ENCODE peak calls at places on chromosomes 6 and 20, in nine cellular contexts. One of them, this sample, is unnamed.

GRCh38 chr20:52379723-52380336 is 188.3 kb upstream of the ZFP64 start:
- DNase-seq in thoracic aorta: no peak
- DNase-seq in H9: no peak
- DNase-seq in endothelial cell: peak
- DNase-seq in natural killer cell: no peak
- DNase-seq in A549: peak
- DNase-seq in dorsolateral prefrontal cortex: no peak
- DNase-seq in mucosa of descending colon: no peak
- DNase-seq in IMR-90: peak
- DNase-seq in this sample: peak

GRCh38 chr6:33199687-33200233 is 705 bp downstream of the RXRB start:
- DNase-seq in A549: peak
- DNase-seq in H9: peak
- DNase-seq in natural killer cell: no peak
- DNase-seq in endothelial cell: no peak
- DNase-seq in mucosa of descending colon: no peak
- DNase-seq in dorsolateral prefrontal cortex: no peak
- DNase-seq in IMR-90: peak
- DNase-seq in thoracic aorta: no peak
- DNase-seq in this sample: peak

GRCh38 chr6:142947702-142948480 is 2.9 kb upstream of the HIVEP2 start:
- DNase-seq in mucosa of descending colon: no peak
- DNase-seq in IMR-90: no peak
- DNase-seq in endothelial cell: no peak
- DNase-seq in A549: no peak
- DNase-seq in thoracic aorta: no peak
- DNase-seq in natural killer cell: no peak
- DNase-seq in H9: no peak
- DNase-seq in dorsolateral prefrontal cortex: no peak
- DNase-seq in this sample: no peak

GRCh38 chr6:169070506-169071176 is 183.0 kb downstream of the THBS2 start:
- DNase-seq in natural killer cell: no peak
- DNase-seq in endothelial cell: no peak
- DNase-seq in thoracic aorta: peak
- DNase-seq in mucosa of descending colon: peak
- DNase-seq in IMR-90: peak
- DNase-seq in A549: peak
- DNase-seq in dorsolateral prefrontal cortex: no peak
- DNase-seq in H9: no peak
- DNase-seq in this sample: peak

GRCh38 chr6:105875974-105876640 is 210.0 kb upstream of the PRDM1 start:
- DNase-seq in endothelial cell: no peak
- DNase-seq in H9: no peak
- DNase-seq in IMR-90: no peak
- DNase-seq in natural killer cell: no peak
- DNase-seq in mucosa of descending colon: no peak
- DNase-seq in A549: no peak
- DNase-seq in dorsolateral prefrontal cortex: no peak
- DNase-seq in thoracic aorta: no peak
- DNase-seq in this sample: no peak

GRCh38 chr20:25553819-25554296 is 31.5 kb downstream of the NINL start:
- DNase-seq in IMR-90: peak
- DNase-seq in dorsolateral prefrontal cortex: no peak
- DNase-seq in H9: no peak
- DNase-seq in A549: no peak
- DNase-seq in thoracic aorta: no peak
- DNase-seq in natural killer cell: no peak
- DNase-seq in mucosa of descending colon: no peak
- DNase-seq in endothelial cell: no peak
- DNase-seq in this sample: peak

GRCh38 chr20:31666258-31667042 is 28.7 kb downstream of the COX4I2 start:
- DNase-seq in natural killer cell: peak
- DNase-seq in endothelial cell: no peak
- DNase-seq in IMR-90: no peak
- DNase-seq in dorsolateral prefrontal cortex: peak
- DNase-seq in H9: no peak
- DNase-seq in A549: no peak
- DNase-seq in mucosa of descending colon: peak
- DNase-seq in thoracic aorta: no peak
- DNase-seq in this sample: no peak

GRCh38 chr6:26175428-26176181 is 88.4 kb downstream of the HFE start:
- DNase-seq in A549: no peak
- DNase-seq in mucosa of descending colon: no peak
- DNase-seq in dorsolateral prefrontal cortex: no peak
- DNase-seq in IMR-90: peak
- DNase-seq in endothelial cell: peak
- DNase-seq in H9: no peak
- DNase-seq in thoracic aorta: no peak
- DNase-seq in natural killer cell: no peak
- DNase-seq in this sample: peak

GRCh38 chr6:138105446-138105845 is 1.8 kb downstream of the PERP start:
- DNase-seq in thoracic aorta: no peak
- DNase-seq in natural killer cell: no peak
- DNase-seq in A549: peak
- DNase-seq in mucosa of descending colon: no peak
- DNase-seq in H9: no peak
- DNase-seq in dorsolateral prefrontal cortex: no peak
- DNase-seq in IMR-90: no peak
- DNase-seq in endothelial cell: no peak
- DNase-seq in this sample: no peak

GRCh38 chr6:170434114-170434820 is 118.8 kb downstream of the PSMB1 start:
- DNase-seq in dorsolateral prefrontal cortex: no peak
- DNase-seq in mucosa of descending colon: peak
- DNase-seq in thoracic aorta: no peak
- DNase-seq in H9: no peak
- DNase-seq in IMR-90: peak
- DNase-seq in endothelial cell: no peak
- DNase-seq in A549: no peak
- DNase-seq in natural killer cell: no peak
- DNase-seq in this sample: no peak

GRCh38 chr6:116691154-116691553 is 10.1 kb downstream of the KPNA5 start:
- DNase-seq in endothelial cell: no peak
- DNase-seq in H9: no peak
- DNase-seq in thoracic aorta: no peak
- DNase-seq in natural killer cell: no peak
- DNase-seq in mucosa of descending colon: no peak
- DNase-seq in dorsolateral prefrontal cortex: no peak
- DNase-seq in IMR-90: no peak
- DNase-seq in A549: no peak
- DNase-seq in this sample: no peak

GRCh38 chr6:6825153-6825847 is 236.8 kb downstream of the LY86 start:
- DNase-seq in natural killer cell: no peak
- DNase-seq in A549: no peak
- DNase-seq in IMR-90: no peak
- DNase-seq in thoracic aorta: no peak
- DNase-seq in mucosa of descending colon: no peak
- DNase-seq in dorsolateral prefrontal cortex: no peak
- DNase-seq in H9: no peak
- DNase-seq in endothelial cell: no peak
- DNase-seq in this sample: no peak

GRCh38 chr20:53828673-53829085 is 235.0 kb upstream of the ZNF217 start:
- DNase-seq in dorsolateral prefrontal cortex: no peak
- DNase-seq in thoracic aorta: no peak
- DNase-seq in H9: no peak
- DNase-seq in endothelial cell: no peak
- DNase-seq in natural killer cell: no peak
- DNase-seq in mucosa of descending colon: no peak
- DNase-seq in A549: peak
- DNase-seq in IMR-90: peak
- DNase-seq in this sample: peak

GRCh38 chr20:2210646-2211556 is 84.9 kb upstream of the TGM3 start:
- DNase-seq in natural killer cell: no peak
- DNase-seq in thoracic aorta: no peak
- DNase-seq in H9: no peak
- DNase-seq in A549: no peak
- DNase-seq in IMR-90: peak
- DNase-seq in mucosa of descending colon: no peak
- DNase-seq in dorsolateral prefrontal cortex: no peak
- DNase-seq in endothelial cell: no peak
- DNase-seq in this sample: peak

GRCh38 chr20:62303327-62304226 is 780 bp downstream of the ADRM1 start:
- DNase-seq in mucosa of descending colon: no peak
- DNase-seq in dorsolateral prefrontal cortex: no peak
- DNase-seq in IMR-90: no peak
- DNase-seq in thoracic aorta: no peak
- DNase-seq in A549: no peak
- DNase-seq in endothelial cell: no peak
- DNase-seq in natural killer cell: no peak
- DNase-seq in H9: peak
- DNase-seq in this sample: peak

GRCh38 chr6:21634582-21634981 is 41.0 kb downstream of the SOX4 start:
- DNase-seq in dorsolateral prefrontal cortex: no peak
- DNase-seq in mucosa of descending colon: no peak
- DNase-seq in A549: peak
- DNase-seq in H9: no peak
- DNase-seq in natural killer cell: no peak
- DNase-seq in thoracic aorta: peak
- DNase-seq in IMR-90: peak
- DNase-seq in endothelial cell: no peak
- DNase-seq in this sample: peak

GRCh38 chr6:27684264-27685211 is 211.6 kb upstream of the ZNF184 start:
- DNase-seq in A549: peak
- DNase-seq in dorsolateral prefrontal cortex: peak
- DNase-seq in endothelial cell: peak
- DNase-seq in natural killer cell: peak
- DNase-seq in IMR-90: peak
- DNase-seq in H9: peak
- DNase-seq in thoracic aorta: no peak
- DNase-seq in mucosa of descending colon: no peak
- DNase-seq in this sample: peak

GRCh38 chr6:142839686-142840040 is 105.3 kb downstream of the HIVEP2 start:
- DNase-seq in dorsolateral prefrontal cortex: no peak
- DNase-seq in thoracic aorta: no peak
- DNase-seq in endothelial cell: no peak
- DNase-seq in mucosa of descending colon: no peak
- DNase-seq in natural killer cell: no peak
- DNase-seq in IMR-90: no peak
- DNase-seq in A549: no peak
- DNase-seq in H9: no peak
- DNase-seq in this sample: no peak

GRCh38 chr6:9606435-9607134 is 808.3 kb downstream of the TFAP2A start:
- DNase-seq in thoracic aorta: no peak
- DNase-seq in mucosa of descending colon: no peak
- DNase-seq in endothelial cell: peak
- DNase-seq in dorsolateral prefrontal cortex: no peak
- DNase-seq in IMR-90: no peak
- DNase-seq in A549: no peak
- DNase-seq in natural killer cell: no peak
- DNase-seq in H9: peak
- DNase-seq in this sample: no peak
- TF ChIP-seq CTCF in thoracic aorta: no peak
- TF ChIP-seq CTCF in mucosa of descending colon: no peak
- TF ChIP-seq CTCF in endothelial cell: no peak
- TF ChIP-seq CTCF in dorsolateral prefrontal cortex: no peak
- TF ChIP-seq CTCF in IMR-90: no peak
- TF ChIP-seq CTCF in A549: no peak
- TF ChIP-seq CTCF in natural killer cell: no peak
- TF ChIP-seq CTCF in H9: peak
- TF ChIP-seq CTCF in this sample: no peak

GRCh38 chr6:2988426-2989331 is 11.0 kb upstream of the NQO2 start:
- DNase-seq in H9: peak
- DNase-seq in endothelial cell: peak
- DNase-seq in IMR-90: peak
- DNase-seq in thoracic aorta: peak
- DNase-seq in A549: peak
- DNase-seq in mucosa of descending colon: peak
- DNase-seq in dorsolateral prefrontal cortex: peak
- DNase-seq in natural killer cell: peak
- DNase-seq in this sample: peak
- TF ChIP-seq CTCF in H9: peak
- TF ChIP-seq CTCF in endothelial cell: peak
- TF ChIP-seq CTCF in IMR-90: peak
- TF ChIP-seq CTCF in thoracic aorta: peak
- TF ChIP-seq CTCF in A549: peak
- TF ChIP-seq CTCF in mucosa of descending colon: peak
- TF ChIP-seq CTCF in dorsolateral prefrontal cortex: peak
- TF ChIP-seq CTCF in natural killer cell: peak
- TF ChIP-seq CTCF in this sample: peak

GRCh38 chr6:28983838-28984237 is 21.3 kb downstream of the ZNF311 start:
- DNase-seq in thoracic aorta: no peak
- DNase-seq in natural killer cell: no peak
- DNase-seq in A549: no peak
- DNase-seq in mucosa of descending colon: no peak
- DNase-seq in dorsolateral prefrontal cortex: no peak
- DNase-seq in H9: no peak
- DNase-seq in IMR-90: no peak
- DNase-seq in endothelial cell: no peak
- DNase-seq in this sample: no peak

GRCh38 chr6:28985396-28986164 is 19.5 kb downstream of the ZNF311 start:
- DNase-seq in natural killer cell: no peak
- DNase-seq in mucosa of descending colon: peak
- DNase-seq in IMR-90: peak
- DNase-seq in thoracic aorta: peak
- DNase-seq in A549: peak
- DNase-seq in H9: peak
- DNase-seq in endothelial cell: peak
- DNase-seq in dorsolateral prefrontal cortex: peak
- DNase-seq in this sample: peak

DNA sequence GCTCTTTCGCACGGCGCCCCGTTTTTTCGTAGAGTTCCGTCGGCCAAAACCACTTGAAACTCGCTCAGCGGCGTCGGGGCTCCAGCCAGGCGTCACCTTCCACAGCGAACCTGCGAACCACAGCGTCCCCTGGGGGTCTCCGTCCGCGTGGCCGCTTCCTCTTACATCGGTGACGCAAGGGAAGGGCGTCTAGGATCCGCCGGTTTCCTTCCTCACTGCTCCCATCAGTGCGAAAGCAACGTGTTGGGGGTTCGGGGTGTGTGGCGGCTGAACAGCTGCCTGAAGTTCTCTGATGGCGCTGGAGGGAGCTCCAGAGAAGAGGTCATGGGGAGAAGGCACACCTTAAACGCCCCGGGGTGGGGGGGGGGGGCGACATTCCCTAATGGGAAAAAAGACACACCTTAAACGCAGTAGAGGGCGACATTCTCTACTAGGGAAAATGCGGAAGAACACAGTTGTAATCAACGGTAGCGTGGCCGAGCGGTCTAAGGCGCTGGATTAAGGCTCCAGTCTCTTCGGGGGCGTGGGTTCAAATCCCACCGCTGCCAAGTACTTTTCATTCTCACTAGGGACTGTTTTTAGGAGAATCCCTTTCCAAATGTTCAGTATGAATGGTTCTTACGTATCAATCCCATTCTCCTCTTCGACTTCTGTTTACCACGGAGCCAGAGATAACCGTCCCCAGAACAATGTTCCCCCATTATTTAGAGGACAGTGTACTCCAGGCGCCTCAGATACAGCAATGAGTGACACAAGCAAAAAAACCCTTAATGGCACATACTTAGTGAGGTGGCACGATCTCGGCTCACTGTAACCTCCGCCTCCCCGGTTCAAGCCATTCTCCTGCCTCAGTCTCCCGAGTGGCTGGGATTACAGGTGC is 16.3 kb downstream of the ZNF311 start:
- DNase-seq in thoracic aorta: no peak
- DNase-seq in A549: peak
- DNase-seq in natural killer cell: peak
- DNase-seq in dorsolateral prefrontal cortex: no peak
- DNase-seq in mucosa of descending colon: peak
- DNase-seq in H9: peak
- DNase-seq in IMR-90: peak
- DNase-seq in endothelial cell: peak
- DNase-seq in this sample: peak
- TF ChIP-seq CTCF in thoracic aorta: no peak
- TF ChIP-seq CTCF in A549: no peak
- TF ChIP-seq CTCF in natural killer cell: peak
- TF ChIP-seq CTCF in dorsolateral prefrontal cortex: no peak
- TF ChIP-seq CTCF in mucosa of descending colon: no peak
- TF ChIP-seq CTCF in H9: peak
- TF ChIP-seq CTCF in IMR-90: peak
- TF ChIP-seq CTCF in endothelial cell: peak
- TF ChIP-seq CTCF in this sample: peak

GRCh38 chr20:46089338-46090094 is at the start of gene NCOA5:
- DNase-seq in natural killer cell: peak
- DNase-seq in A549: peak
- DNase-seq in mucosa of descending colon: peak
- DNase-seq in dorsolateral prefrontal cortex: peak
- DNase-seq in thoracic aorta: peak
- DNase-seq in IMR-90: peak
- DNase-seq in H9: peak
- DNase-seq in endothelial cell: peak
- DNase-seq in this sample: peak
- TF ChIP-seq CTCF in natural killer cell: no peak
- TF ChIP-seq CTCF in A549: peak
- TF ChIP-seq CTCF in mucosa of descending colon: peak
- TF ChIP-seq CTCF in dorsolateral prefrontal cortex: peak
- TF ChIP-seq CTCF in thoracic aorta: peak
- TF ChIP-seq CTCF in IMR-90: peak
- TF ChIP-seq CTCF in H9: peak
- TF ChIP-seq CTCF in endothelial cell: peak
- TF ChIP-seq CTCF in this sample: no peak

This sample was measured in astrocyte of the spinal cord.